ENCODE peak calls at places on chromosomes 1 and 21, in five cellular contexts. One of them, this sample, is unnamed.

GRCh38 chr1:181504294-181505115 is 21.2 kb downstream of the CACNA1E start:
- DNase-seq in NB4: peak
- DNase-seq in astrocyte of the cerebellum: no peak
- DNase-seq in stimulated activated CD8-positive, alpha-beta memory T cell treated with anti-CD3 and anti-CD28 coated beads, Interleukin-15, amount 100 ng/mL, for 48 hours: no peak
- DNase-seq in A172: peak
- DNase-seq in this sample: no peak

GRCh38 chr1:244435562-244436205 is 16.0 kb downstream of the ADSS2 start:
- DNase-seq in NB4: no peak
- DNase-seq in stimulated activated CD8-positive, alpha-beta memory T cell treated with anti-CD3 and anti-CD28 coated beads, Interleukin-15, amount 100 ng/mL, for 48 hours: no peak
- DNase-seq in A172: peak
- DNase-seq in astrocyte of the cerebellum: no peak
- DNase-seq in this sample: peak

GRCh38 chr21:29626787-29627470 is 312.9 kb downstream of the GRIK1 start:
- DNase-seq in astrocyte of the cerebellum: no peak
- DNase-seq in A172: no peak
- DNase-seq in stimulated activated CD8-positive, alpha-beta memory T cell treated with anti-CD3 and anti-CD28 coated beads, Interleukin-15, amount 100 ng/mL, for 48 hours: no peak
- DNase-seq in NB4: no peak
- DNase-seq in this sample: no peak

GRCh38 chr1:29801003-29801402 is 564.7 kb downstream of the PTPRU start:
- DNase-seq in NB4: no peak
- DNase-seq in stimulated activated CD8-positive, alpha-beta memory T cell treated with anti-CD3 and anti-CD28 coated beads, Interleukin-15, amount 100 ng/mL, for 48 hours: no peak
- DNase-seq in A172: no peak
- DNase-seq in astrocyte of the cerebellum: no peak
- DNase-seq in this sample: no peak

GRCh38 chr1:164702216-164702615 is 143.2 kb downstream of the PBX1 start:
- DNase-seq in stimulated activated CD8-positive, alpha-beta memory T cell treated with anti-CD3 and anti-CD28 coated beads, Interleukin-15, amount 100 ng/mL, for 48 hours: no peak
- DNase-seq in astrocyte of the cerebellum: no peak
- DNase-seq in NB4: no peak
- DNase-seq in A172: no peak
- DNase-seq in this sample: no peak

GRCh38 chr1:172135923-172136610 is 284.4 kb upstream of the C1orf105 start:
- DNase-seq in NB4: no peak
- DNase-seq in A172: peak
- DNase-seq in stimulated activated CD8-positive, alpha-beta memory T cell treated with anti-CD3 and anti-CD28 coated beads, Interleukin-15, amount 100 ng/mL, for 48 hours: no peak
- DNase-seq in astrocyte of the cerebellum: peak
- DNase-seq in this sample: no peak

GRCh38 chr1:63635681-63636080 is 42.5 kb downstream of the PGM1 start:
- DNase-seq in astrocyte of the cerebellum: peak
- DNase-seq in A172: no peak
- DNase-seq in stimulated activated CD8-positive, alpha-beta memory T cell treated with anti-CD3 and anti-CD28 coated beads, Interleukin-15, amount 100 ng/mL, for 48 hours: no peak
- DNase-seq in NB4: no peak
- DNase-seq in this sample: no peak

GRCh38 chr1:44012941-44013609 is 18.2 kb downstream of the SLC6A9 start:
- DNase-seq in stimulated activated CD8-positive, alpha-beta memory T cell treated with anti-CD3 and anti-CD28 coated beads, Interleukin-15, amount 100 ng/mL, for 48 hours: no peak
- DNase-seq in A172: no peak
- DNase-seq in NB4: peak
- DNase-seq in astrocyte of the cerebellum: no peak
- DNase-seq in this sample: no peak

GRCh38 chr21:37986751-37987399 is 70.6 kb upstream of the KCNJ6 start:
- DNase-seq in astrocyte of the cerebellum: no peak
- DNase-seq in NB4: no peak
- DNase-seq in stimulated activated CD8-positive, alpha-beta memory T cell treated with anti-CD3 and anti-CD28 coated beads, Interleukin-15, amount 100 ng/mL, for 48 hours: no peak
- DNase-seq in A172: peak
- DNase-seq in this sample: no peak

GRCh38 chr1:209207126-209207700 is 376.3 kb upstream of the CAMK1G start:
- DNase-seq in NB4: no peak
- DNase-seq in astrocyte of the cerebellum: no peak
- DNase-seq in A172: no peak
- DNase-seq in stimulated activated CD8-positive, alpha-beta memory T cell treated with anti-CD3 and anti-CD28 coated beads, Interleukin-15, amount 100 ng/mL, for 48 hours: no peak
- DNase-seq in this sample: no peak

GRCh38 chr1:151513626-151514101 is 2.5 kb downstream of the CGN start:
- DNase-seq in astrocyte of the cerebellum: no peak
- DNase-seq in A172: peak
- DNase-seq in stimulated activated CD8-positive, alpha-beta memory T cell treated with anti-CD3 and anti-CD28 coated beads, Interleukin-15, amount 100 ng/mL, for 48 hours: no peak
- DNase-seq in NB4: no peak
- DNase-seq in this sample: no peak

GRCh38 chr1:186325239-186325638 is 49.8 kb downstream of the TPR start:
- DNase-seq in stimulated activated CD8-positive, alpha-beta memory T cell treated with anti-CD3 and anti-CD28 coated beads, Interleukin-15, amount 100 ng/mL, for 48 hours: no peak
- DNase-seq in A172: peak
- DNase-seq in NB4: peak
- DNase-seq in astrocyte of the cerebellum: peak
- DNase-seq in this sample: no peak

GRCh38 chr1:47693115-47693514 is 255.3 kb downstream of the FOXD2 start:
- DNase-seq in NB4: no peak
- DNase-seq in astrocyte of the cerebellum: no peak
- DNase-seq in stimulated activated CD8-positive, alpha-beta memory T cell treated with anti-CD3 and anti-CD28 coated beads, Interleukin-15, amount 100 ng/mL, for 48 hours: no peak
- DNase-seq in A172: no peak
- DNase-seq in this sample: no peak

This sample was measured in activated naive CD4-positive, alpha-beta T cell treated with anti-CD3 and anti-CD28 coated beads, Interleukin-2, amount 50 U/mL, for 72 hours.